ENCODE peak calls at places on chromosome 16, in eight cellular contexts. J is Panc1, Q is mucosa of descending colon, U is breast epithelium, P is heart left ventricle, O is heart right ventricle, M is cardiac muscle cell, B is MM.1S. G is an unnamed sample. For H3K4me1, the result is how much of the 10 kb centered on the place peaks cover.

GRCh38 chr16:86257546-86257945 is 252.8 kb upstream of the FOXF1 start:
- DNase-seq in O (no peak), U (no peak), J (no peak), B (no peak), M (no peak), Q (no peak), P (no peak), G (no peak)

GRCh38 chr16:11794991-11795886 is 1.8 kb downstream of the ZC3H7A start:
- DNase-seq in P (peak), O (no peak), J (no peak), U (no peak), Q (no peak), M (no peak), B (no peak), G (no peak)

GRCh38 chr16:55257971-55258613 is 65.9 kb upstream of the IRX6 start:
- DNase-seq in B (no peak), Q (peak), U (peak), J (no peak), M (peak), O (peak), P (peak), G (peak)

GRCh38 chr16:67279296-67280089 is at the start of gene PLEKHG4:
- DNase-seq in M (peak), J (no peak), P (peak), O (peak), B (peak), U (peak), Q (peak), G (peak)

GRCh38 chr16:67243481-67243880 is 3.8 kb downstream of the FHOD1 start:
- DNase-seq in J (no peak), O (no peak), Q (no peak), U (no peak), P (no peak), B (no peak), M (no peak), G (no peak)

GRCh38 chr16:7182510-7183109 is 150.0 kb upstream of the RBFOX1 start:
- DNase-seq in O (no peak), P (no peak), M (no peak), U (no peak), J (no peak), Q (peak), B (no peak), G (no peak)

GRCh38 chr16:13012591-13012990 is 111.2 kb downstream of the SHISA9 start:
- DNase-seq in U (no peak), O (no peak), J (no peak), Q (no peak), P (no peak), B (peak), M (no peak), G (no peak)

GRCh38 chr16:67016143-67016542 is 12.8 kb upstream of the CBFB start:
- DNase-seq in Q (no peak), M (no peak), U (peak), O (no peak), J (no peak), P (no peak), B (no peak), G (no peak)

GRCh38 chr16:49660647-49661046 is 195.3 kb downstream of the ZNF423 start:
- DNase-seq in Q (no peak), J (no peak), B (no peak), U (no peak), O (no peak), P (peak), M (no peak), G (no peak)

GRCh38 chr16:15618392-15618791 is 24.6 kb downstream of the MARF1 start:
- DNase-seq in J (no peak), M (peak), Q (no peak), U (no peak), P (no peak), O (no peak), B (no peak), G (no peak)

DNA sequence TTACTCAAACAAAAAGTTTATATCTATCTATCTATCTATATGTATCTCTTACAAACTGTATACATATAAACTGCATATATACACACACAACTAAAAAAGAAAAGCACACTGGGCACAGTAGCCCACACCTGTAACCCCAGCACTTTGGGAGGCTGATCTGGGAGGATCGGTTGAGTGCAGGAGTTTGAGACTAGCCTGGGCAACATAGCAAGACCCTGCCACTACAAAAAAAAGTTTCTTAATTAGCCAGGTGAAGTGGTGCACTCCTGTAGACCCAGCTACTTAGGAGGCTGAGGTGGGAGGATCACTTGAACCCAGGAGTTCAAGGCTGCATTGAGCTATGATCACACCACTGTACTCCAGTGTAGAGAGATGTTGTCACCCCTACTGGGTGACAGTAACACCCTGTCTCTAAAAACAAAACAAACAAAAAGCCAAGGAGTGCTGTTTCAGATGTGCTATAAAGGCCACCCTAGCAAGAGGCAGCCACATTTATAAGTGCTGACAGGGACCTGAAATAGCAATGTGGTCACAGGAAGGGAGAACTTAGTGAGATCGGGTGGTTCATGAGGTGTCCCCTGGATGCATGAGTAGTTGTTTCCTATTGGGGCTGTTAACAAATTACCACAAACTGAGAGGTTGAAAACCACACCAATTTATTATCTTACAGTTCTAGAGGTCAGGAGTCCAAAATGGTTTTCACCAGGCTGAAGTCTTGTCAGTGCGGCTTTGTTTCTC is 4.8 kb downstream of the CD2BP2 start:
- DNase-seq in B (peak), O (no peak), U (no peak), P (no peak), M (no peak), J (no peak), Q (no peak), G (no peak)
- H3K4me1 ChIP-seq in B (under half), O (under half), U (under half), P (under half), M (under half), J (under half), Q (under half), G (under half)

GRCh38 chr16:73065617-73066313 is 17.8 kb upstream of the ZFHX3 start:
- DNase-seq in U (no peak), O (peak), P (peak), Q (peak), J (no peak), M (peak), B (no peak), G (no peak)

GRCh38 chr16:73064996-73065349 is 17.0 kb upstream of the ZFHX3 start:
- DNase-seq in J (no peak), M (no peak), B (no peak), Q (no peak), P (no peak), O (peak), U (no peak), G (no peak)

GRCh38 chr16:73063854-73064226 is 15.9 kb upstream of the ZFHX3 start:
- DNase-seq in O (no peak), P (no peak), U (no peak), Q (no peak), M (no peak), B (no peak), J (no peak), G (no peak)

GRCh38 chr16:73063284-73063733 is 15.4 kb upstream of the ZFHX3 start:
- DNase-seq in O (no peak), M (no peak), U (no peak), Q (no peak), J (no peak), P (no peak), B (no peak), G (no peak)

GRCh38 chr16:73064227-73064995 is 16.5 kb upstream of the ZFHX3 start:
- DNase-seq in Q (no peak), O (peak), P (peak), U (no peak), B (no peak), M (peak), J (no peak), G (no peak)
- H3K4me1 ChIP-seq in Q (under half), O (under half), P (under half), U (under half), B (under half), M (under half), J (under half), G (under half)

GRCh38 chr16:84832488-84833141 is 12.8 kb downstream of the CRISPLD2 start:
- DNase-seq in B (no peak), O (peak), U (peak), Q (peak), M (peak), P (peak), J (no peak), G (no peak)

GRCh38 chr16:84836234-84836647 is 16.5 kb downstream of the CRISPLD2 start:
- DNase-seq in B (no peak), M (peak), J (no peak), U (peak), P (peak), Q (no peak), O (peak), G (no peak)

GRCh38 chr16:84833542-84834402 is 14.0 kb downstream of the CRISPLD2 start:
- DNase-seq in B (no peak), P (no peak), M (no peak), U (no peak), O (no peak), Q (no peak), J (no peak), G (no peak)

GRCh38 chr16:84833142-84833495 is 13.3 kb downstream of the CRISPLD2 start:
- DNase-seq in U (no peak), J (no peak), P (no peak), B (no peak), M (peak), Q (no peak), O (no peak), G (no peak)

DNA sequence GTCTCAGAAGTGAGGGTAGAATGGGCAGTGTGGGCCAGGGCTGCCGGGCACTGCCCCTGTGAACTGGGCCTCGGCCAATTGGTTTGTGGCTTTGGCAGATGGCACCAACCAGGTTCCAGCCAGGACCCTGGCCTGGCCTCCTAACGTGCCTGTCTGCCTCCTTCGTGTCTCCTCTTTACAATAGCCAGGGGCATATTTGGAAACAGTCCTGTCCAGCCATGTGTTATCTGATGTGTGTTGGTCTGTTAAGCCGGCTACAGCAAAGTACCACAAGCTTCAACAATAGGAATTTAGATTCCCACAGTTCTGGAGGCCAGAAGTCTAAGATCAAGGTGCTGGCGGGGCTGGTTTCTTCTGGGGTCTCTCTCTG is 14.6 kb downstream of the CRISPLD2 start:
- DNase-seq in O (no peak), B (no peak), J (no peak), P (no peak), M (peak), U (no peak), Q (no peak), G (no peak)
- H3K4me1 ChIP-seq in O (under half), B (under half), J (under half), P (under half), M (under half), U (under half), Q (under half), G (under half)

DNA sequence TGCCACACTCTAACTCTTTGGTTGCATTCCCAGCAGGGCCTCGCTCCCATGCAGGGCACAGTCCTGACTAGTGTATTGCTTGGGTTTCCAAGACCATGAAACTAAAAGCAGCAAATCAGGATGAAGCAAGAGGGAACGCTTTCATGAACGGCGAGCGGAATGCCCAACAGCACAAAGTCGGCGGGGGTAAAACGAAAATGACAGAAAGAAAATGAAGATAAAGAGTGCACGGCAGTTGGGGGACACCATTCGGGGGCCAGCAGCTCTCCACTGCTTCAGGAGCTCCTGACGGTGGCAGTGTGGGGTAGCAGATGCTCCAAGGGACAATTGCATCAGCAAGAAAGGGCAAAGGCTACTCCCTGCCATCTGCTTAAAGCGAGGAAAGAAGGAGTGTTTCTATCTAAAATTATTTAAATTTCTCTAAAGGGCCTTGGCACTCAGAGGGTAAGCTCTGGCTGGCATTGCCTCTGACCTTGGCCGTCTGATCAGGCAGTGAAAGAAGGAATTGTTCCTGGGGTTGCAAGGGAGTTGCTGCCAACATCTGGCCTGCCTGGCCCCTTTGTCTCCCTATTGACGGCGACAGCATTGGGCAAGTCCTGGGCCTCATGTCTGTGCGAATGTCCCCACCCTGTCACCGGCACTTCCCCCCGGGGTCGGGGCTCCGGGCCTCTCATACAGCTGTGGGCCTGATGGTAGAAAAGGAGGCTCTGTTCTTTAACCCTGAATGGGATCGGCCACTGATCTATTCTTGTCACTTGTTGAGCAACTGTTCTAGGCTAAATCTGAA is 138.2 kb downstream of the CMIP start:
- DNase-seq in Q (no peak), M (peak), P (no peak), J (no peak), B (no peak), U (no peak), O (no peak), G (no peak)
- H3K4me1 ChIP-seq in Q (under half), M (under half), P (under half), J (half or more), B (under half), U (under half), O (under half), G (under half)

DNA sequence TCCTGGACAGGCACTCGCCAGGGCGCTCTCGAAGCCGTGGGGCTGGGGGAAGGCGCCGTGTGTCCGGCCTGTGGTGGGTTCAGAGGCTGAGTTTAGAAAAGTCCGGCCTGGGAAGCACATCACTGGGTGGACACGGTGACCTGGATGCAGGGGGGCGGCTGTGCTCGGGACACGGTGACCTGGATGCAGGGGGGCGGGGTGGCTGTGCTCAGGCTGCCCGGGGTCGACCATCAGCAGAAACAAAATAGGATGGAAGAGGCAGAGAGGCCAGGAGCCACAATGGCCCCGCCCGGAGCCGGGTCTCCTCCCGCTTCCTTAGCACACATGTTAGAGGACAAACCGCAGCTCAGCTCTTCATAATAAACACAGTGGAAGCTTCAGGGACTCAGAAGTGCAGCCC is 43.2 kb upstream of the GNG13 start:
- DNase-seq in U (no peak), Q (no peak), O (peak), J (no peak), M (no peak), B (no peak), P (peak), G (no peak)
- H3K4me1 ChIP-seq in U (under half), Q (under half), O (under half), J (under half), M (under half), B (under half), P (under half), G (under half)

GRCh38 chr16:30095166-30096078 is 591 bp downstream of the YPEL3 start:
- DNase-seq in Q (no peak), M (no peak), U (no peak), B (peak), O (peak), P (peak), J (no peak), G (no peak)
- H3K4me1 ChIP-seq in Q (under half), M (under half), U (under half), B (under half), O (under half), P (under half), J (under half), G (half or more)

DNA sequence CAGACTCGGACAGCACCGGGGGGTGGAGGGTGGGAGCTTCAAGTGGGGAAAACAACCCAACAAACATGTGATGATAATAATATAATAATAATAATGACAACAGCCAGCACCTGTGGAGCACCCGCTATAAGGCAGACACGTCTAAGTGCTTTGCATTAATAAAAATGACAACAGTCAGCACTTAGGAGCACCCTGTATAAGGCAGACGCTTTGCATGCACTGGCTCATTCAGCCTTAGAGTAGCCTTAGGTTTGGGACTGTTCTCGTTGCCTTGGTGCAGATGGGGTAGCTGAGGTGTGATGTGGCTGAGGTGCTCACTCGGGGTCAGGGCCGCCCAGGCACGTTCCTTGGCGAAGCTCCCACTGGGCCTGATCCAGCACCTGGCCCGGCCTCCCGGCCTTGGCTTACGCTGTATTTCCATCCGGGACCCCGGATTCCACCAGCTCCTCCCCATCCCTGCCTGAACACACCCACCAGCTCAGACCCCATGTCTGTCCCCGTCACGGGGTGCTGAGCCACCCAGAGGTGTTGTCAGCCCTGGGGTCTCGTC is 144.0 kb upstream of the CIBAR2 start:
- DNase-seq in U (no peak), B (no peak), P (no peak), M (no peak), O (no peak), J (no peak), Q (no peak), G (no peak)
- H3K4me1 ChIP-seq in U (under half), B (under half), P (under half), M (under half), O (under half), J (under half), Q (under half), G (under half)

GRCh38 chr16:53089434-53090270 is 34.9 kb downstream of the CHD9 start:
- DNase-seq in Q (peak), O (no peak), M (peak), B (no peak), J (no peak), P (no peak), U (no peak), G (no peak)

GRCh38 chr16:53084736-53085538 is 30.1 kb downstream of the CHD9 start:
- DNase-seq in Q (no peak), J (no peak), U (no peak), M (peak), B (no peak), P (no peak), O (no peak), G (no peak)

GRCh38 chr16:53085539-53086450 is 31.0 kb downstream of the CHD9 start:
- DNase-seq in P (no peak), J (no peak), Q (no peak), B (no peak), M (peak), O (no peak), U (no peak), G (no peak)

GRCh38 chr16:53084141-53084541 is 29.4 kb downstream of the CHD9 start:
- DNase-seq in P (no peak), J (no peak), Q (no peak), U (no peak), M (no peak), O (no peak), B (no peak), G (no peak)

GRCh38 chr16:53087101-53087500 is 32.3 kb downstream of the CHD9 start:
- DNase-seq in O (no peak), M (peak), P (no peak), U (no peak), J (no peak), Q (no peak), B (no peak), G (no peak)
- H3K4me1 ChIP-seq in O (under half), M (under half), P (half or more), U (under half), J (under half), Q (under half), B (under half), G (under half)

G was measured in CD4-positive, alpha-beta memory T cell.